ENCODE peak calls at places on chromosomes 3 and 15, in six cellular contexts. Y is K562, H is A549, R is GM12878, M is endothelial cell of umbilical vein, B is HepG2. Q is an unnamed sample.

GRCh38 chr3:25405335-25405734 is 22.7 kb upstream of the RARB start:
- DNase-seq in R (no peak), H (no peak), Y (no peak), M (no peak), B (no peak), Q (no peak)

GRCh38 chr3:193788189-193788946 is 195.4 kb downstream of the OPA1 start:
- DNase-seq in R (peak), Y (peak), H (peak), B (peak), M (peak), Q (peak)

GRCh38 chr15:78112551-78112950 is 18.7 kb downstream of the CIB2 start:
- DNase-seq in H (no peak), R (no peak), B (no peak), M (no peak), Y (no peak), Q (no peak)

GRCh38 chr3:94159062-94159726 is 96.3 kb downstream of the NSUN3 start:
- DNase-seq in R (no peak), H (peak), Y (no peak), B (peak), M (no peak), Q (peak)

GRCh38 chr3:178443634-178444033 is 92.6 kb upstream of the KCNMB2 start:
- DNase-seq in H (no peak), Y (no peak), M (peak), R (no peak), B (no peak), Q (no peak)

GRCh38 chr15:77457619-77458265 is 37.1 kb downstream of the HMG20A start:
- DNase-seq in M (peak), R (no peak), B (no peak), H (no peak), Y (no peak), Q (no peak)

GRCh38 chr3:171321241-171321640 is 139.0 kb downstream of the TNIK start:
- DNase-seq in R (no peak), Y (no peak), M (no peak), B (no peak), H (no peak), Q (no peak)

GRCh38 chr3:52005571-52005986 is 9.9 kb upstream of the RPL29 start:
- DNase-seq in Y (peak), H (no peak), M (peak), B (no peak), R (no peak), Q (no peak)

GRCh38 chr15:74179101-74179841 is 5.8 kb downstream of the ISLR start:
- DNase-seq in Y (no peak), B (no peak), H (no peak), M (peak), R (no peak), Q (peak)

GRCh38 chr3:188664795-188665194 is 507.0 kb upstream of the TPRG1 start:
- DNase-seq in B (peak), H (no peak), M (peak), Y (peak), R (no peak), Q (peak)

GRCh38 chr3:72343078-72343477 is 505.2 kb downstream of the SHQ1 start:
- DNase-seq in R (no peak), Y (no peak), B (no peak), M (peak), H (no peak), Q (peak)

GRCh38 chr3:72212396-72212795 is 427.4 kb upstream of the PROK2 start:
- DNase-seq in H (no peak), R (no peak), M (no peak), B (no peak), Y (no peak), Q (no peak)

GRCh38 chr3:9994086-9994844 is 7.6 kb upstream of the EMC3 start:
- DNase-seq in M (no peak), B (no peak), R (no peak), H (no peak), Y (no peak), Q (no peak)

GRCh38 chr15:59555696-59556095 is 55.9 kb upstream of the GCNT3 start:
- DNase-seq in R (no peak), H (no peak), Y (no peak), M (no peak), B (no peak), Q (no peak)
- TF ChIP-seq MYC in R (no peak), H (no peak), Y (no peak), M (no peak), B (no peak), Q (no peak)

DNA sequence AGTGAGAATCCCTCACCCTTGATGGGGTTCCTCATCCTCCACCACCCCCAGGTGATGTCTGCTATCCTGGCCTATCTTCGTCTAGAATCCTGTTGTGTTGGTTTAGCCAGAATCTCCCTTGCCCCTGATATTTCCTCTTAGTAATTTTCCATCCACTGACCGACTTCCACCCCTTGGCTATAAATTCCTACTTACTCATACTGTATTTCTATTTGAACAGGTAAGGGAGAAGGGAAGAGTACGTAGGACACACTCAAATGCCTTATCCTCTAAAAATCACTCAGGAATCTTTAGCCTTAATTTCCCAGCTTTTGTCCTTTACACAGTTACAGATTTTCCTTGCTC is 678 bp upstream of the TFG start:
- DNase-seq in R (no peak), H (no peak), M (peak), Y (no peak), B (peak), Q (no peak)
- TF ChIP-seq MYC in R (no peak), H (no peak), M (no peak), Y (no peak), B (no peak), Q (no peak)

GRCh38 chr3:136250226-136250861 is at the start of gene PCCB:
- DNase-seq in M (peak), Y (peak), R (peak), H (peak), B (peak), Q (peak)

GRCh38 chr3:136249091-136249490 is 1.0 kb upstream of the PCCB start:
- DNase-seq in Y (no peak), H (no peak), R (no peak), M (no peak), B (peak), Q (no peak)

GRCh38 chr3:136251511-136251910 is 1.4 kb downstream of the PCCB start:
- DNase-seq in Y (peak), R (no peak), B (no peak), M (no peak), H (no peak), Q (peak)

GRCh38 chr3:136250862-136251460 is 821 bp downstream of the PCCB start:
- DNase-seq in M (peak), B (peak), H (no peak), R (peak), Y (peak), Q (peak)

GRCh38 chr3:136249593-136250225 is 431 bp upstream of the PCCB start:
- DNase-seq in B (no peak), H (no peak), Y (no peak), R (no peak), M (no peak), Q (peak)
- TF ChIP-seq MYC in B (no peak), H (no peak), Y (no peak), R (no peak), M (no peak), Q (no peak)

DNA sequence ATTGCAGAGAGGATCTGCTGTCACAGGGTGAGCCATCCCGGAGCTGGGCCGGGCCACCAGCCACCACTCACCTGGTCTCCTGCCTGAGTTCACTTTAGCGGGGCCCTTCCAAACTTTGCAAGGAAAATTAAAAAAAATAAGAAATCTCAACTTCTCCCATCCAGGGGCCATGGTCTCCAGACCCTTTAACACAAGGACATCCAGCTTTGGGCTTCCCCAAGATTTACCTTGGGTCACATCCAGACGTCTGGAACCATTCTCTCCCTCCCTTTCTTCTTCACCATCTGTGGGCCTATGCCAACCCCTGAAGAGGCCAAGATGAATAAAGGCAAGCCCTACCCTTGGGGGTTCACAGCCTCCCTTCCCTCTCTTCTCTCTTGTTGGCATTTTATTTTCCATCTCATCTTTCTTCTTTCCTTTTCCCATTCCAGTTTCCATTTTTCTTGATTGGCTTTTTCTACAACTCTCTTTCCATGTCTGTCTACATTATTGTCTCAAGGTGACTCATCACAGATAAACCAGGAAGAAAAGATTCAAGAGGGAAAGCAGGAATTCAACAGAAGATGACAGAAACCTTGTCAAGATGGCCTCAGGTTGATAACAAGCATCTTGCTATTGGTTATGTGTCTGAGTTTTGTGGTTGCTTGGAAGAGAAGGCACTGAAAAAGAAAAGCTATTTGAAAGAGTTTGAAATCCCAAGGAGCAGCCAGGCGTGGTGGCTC is 49.5 kb downstream of the ITGA11 start:
- DNase-seq in M (no peak), R (no peak), B (no peak), H (no peak), Y (no peak), Q (no peak)
- TF ChIP-seq MYC in M (no peak), R (no peak), B (no peak), H (no peak), Y (no peak), Q (no peak)

DNA sequence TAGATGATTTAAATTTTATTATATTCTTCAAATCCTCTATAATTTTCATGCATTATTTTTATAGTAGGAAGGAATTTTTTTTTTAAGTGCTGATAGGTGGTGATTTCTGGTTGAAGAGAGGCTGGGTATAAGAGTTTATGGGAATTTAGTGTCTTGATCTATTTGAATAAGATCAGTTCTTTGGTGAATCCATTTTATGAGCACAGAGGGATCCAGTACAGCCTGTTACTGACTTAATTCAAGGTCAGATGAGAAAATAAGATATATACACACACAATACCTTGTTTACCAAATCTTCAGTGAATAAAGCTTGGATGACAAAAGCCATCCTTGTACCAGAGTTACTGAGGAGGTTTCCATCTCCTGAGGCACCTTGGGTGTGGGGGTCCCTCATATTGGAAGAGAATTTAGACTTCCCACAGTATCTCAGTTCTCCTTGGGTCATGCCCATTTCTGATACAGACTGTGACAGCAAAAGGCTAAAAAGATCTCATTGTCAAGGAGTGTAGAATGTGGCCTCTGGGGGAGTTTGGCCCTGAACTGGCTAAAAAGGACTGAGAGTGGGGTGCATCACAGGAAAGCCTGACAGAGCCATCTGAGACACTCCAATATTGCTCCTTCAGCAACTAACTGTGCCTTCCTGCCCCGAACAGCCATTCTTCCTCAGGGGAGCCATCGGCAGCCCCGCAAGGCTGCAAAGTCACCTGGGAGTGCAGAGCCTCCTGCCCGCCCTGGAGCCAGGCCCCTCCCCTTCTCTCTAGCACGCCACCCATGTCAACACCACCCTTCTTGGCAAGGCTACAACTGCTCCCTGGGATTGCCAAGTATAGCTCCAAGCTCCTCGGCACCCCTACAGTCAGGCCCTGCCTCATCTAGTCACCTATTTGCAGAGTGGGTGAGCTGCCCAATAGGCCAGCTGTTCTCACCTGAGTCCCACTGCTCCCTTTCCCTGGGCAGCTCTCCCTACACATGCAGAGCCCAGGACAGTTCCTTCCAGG is 43.1 kb upstream of the HACD2 start:
- DNase-seq in H (no peak), M (no peak), B (no peak), Y (no peak), R (no peak), Q (no peak)
- TF ChIP-seq MYC in H (no peak), M (no peak), B (no peak), Y (no peak), R (no peak), Q (no peak)

GRCh38 chr15:52569244-52569585 is 385 bp upstream of the ARPP19 start:
- DNase-seq in Y (no peak), B (no peak), H (no peak), M (no peak), R (no peak), Q (no peak)
- TF ChIP-seq MYC in Y (no peak), B (no peak), H (no peak), M (no peak), R (no peak), Q (no peak)

GRCh38 chr15:94119923-94120775 is 111.2 kb upstream of the MCTP2 start:
- DNase-seq in R (peak), M (peak), Y (peak), H (peak), B (peak), Q (peak)

GRCh38 chr15:94119215-94119815 is 112.0 kb upstream of the MCTP2 start:
- DNase-seq in B (no peak), Y (no peak), H (no peak), R (no peak), M (no peak), Q (no peak)

GRCh38 chr15:94125698-94126097 is 105.7 kb upstream of the MCTP2 start:
- DNase-seq in R (no peak), M (no peak), H (no peak), Y (no peak), B (no peak), Q (no peak)

GRCh38 chr15:94126999-94127398 is 104.4 kb upstream of the MCTP2 start:
- DNase-seq in B (no peak), M (no peak), H (no peak), R (no peak), Y (no peak), Q (no peak)

DNA sequence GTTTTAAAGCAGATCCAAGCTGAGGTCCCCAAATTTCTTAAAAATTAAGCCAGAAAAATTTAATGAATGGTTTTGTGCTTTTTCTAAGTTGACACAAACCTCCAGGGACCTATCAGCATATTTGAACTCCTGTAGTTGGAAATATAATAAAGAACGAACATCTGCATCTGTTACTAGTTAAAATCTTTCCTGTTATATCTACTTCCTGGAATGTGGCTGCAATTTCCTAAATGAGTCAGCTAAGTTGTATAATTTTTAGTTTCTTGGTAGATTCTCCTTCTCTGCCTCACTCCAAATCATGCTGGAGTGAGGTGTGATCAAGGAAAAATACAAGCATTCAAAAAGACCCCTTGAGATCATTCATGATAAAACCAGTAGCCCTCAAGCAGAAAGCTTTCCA is 106.2 kb upstream of the MCTP2 start:
- DNase-seq in M (no peak), B (no peak), R (no peak), Y (no peak), H (no peak), Q (no peak)
- TF ChIP-seq MYC in M (no peak), B (no peak), R (no peak), Y (no peak), H (no peak), Q (no peak)

DNA sequence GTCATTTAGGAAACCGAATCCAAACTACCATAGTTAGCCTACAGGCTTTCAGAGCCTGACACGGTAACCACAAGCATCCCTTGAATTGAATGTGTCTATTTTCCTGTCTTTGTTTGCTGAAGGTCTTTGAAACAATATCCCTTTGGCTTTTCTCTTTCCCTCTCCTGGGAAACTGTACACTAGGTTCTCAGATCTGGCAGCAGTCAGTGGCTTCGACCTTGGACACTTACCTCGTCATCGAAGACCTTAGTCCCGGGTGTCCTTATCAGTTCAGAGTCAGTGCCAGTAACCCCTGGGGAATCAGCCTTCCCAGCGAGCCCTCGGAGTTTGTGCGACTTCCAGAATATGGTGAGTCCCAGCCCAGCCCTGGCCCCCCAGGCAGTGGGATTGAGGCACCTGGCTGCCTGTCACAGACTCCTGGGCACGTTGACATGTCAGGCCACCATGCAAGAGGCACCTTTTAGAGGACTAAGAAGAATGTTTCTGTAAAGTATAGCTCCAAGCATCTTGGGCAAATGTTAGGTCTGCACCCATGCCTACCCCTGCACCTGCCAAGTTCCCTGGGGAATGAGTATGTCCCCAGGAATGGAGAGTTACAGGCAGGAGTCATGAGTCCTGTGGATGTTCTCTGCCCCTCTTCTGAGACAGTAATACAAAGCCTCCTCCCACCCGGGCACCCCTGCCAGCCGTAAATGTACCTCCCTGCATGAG is 30.4 kb upstream of the UMPS start:
- DNase-seq in M (no peak), R (no peak), H (no peak), Y (no peak), B (peak), Q (no peak)
- TF ChIP-seq MYC in M (no peak), R (no peak), H (no peak), Y (no peak), B (no peak), Q (no peak)

GRCh38 chr3:186996356-186996755 is 66.0 kb downstream of the ST6GAL1 start:
- DNase-seq in Y (no peak), B (no peak), R (no peak), M (no peak), H (no peak), Q (no peak)

GRCh38 chr3:186997061-186998054 is 67.0 kb downstream of the ST6GAL1 start:
- DNase-seq in H (no peak), R (no peak), M (no peak), Y (peak), B (no peak), Q (no peak)

GRCh38 chr3:187000711-187001151 is 70.4 kb downstream of the ST6GAL1 start:
- DNase-seq in H (no peak), B (no peak), R (peak), Y (no peak), M (no peak), Q (peak)

GRCh38 chr3:187002915-187003314 is 72.6 kb downstream of the ST6GAL1 start:
- DNase-seq in R (no peak), B (no peak), H (no peak), Y (no peak), M (no peak), Q (no peak)

DNA sequence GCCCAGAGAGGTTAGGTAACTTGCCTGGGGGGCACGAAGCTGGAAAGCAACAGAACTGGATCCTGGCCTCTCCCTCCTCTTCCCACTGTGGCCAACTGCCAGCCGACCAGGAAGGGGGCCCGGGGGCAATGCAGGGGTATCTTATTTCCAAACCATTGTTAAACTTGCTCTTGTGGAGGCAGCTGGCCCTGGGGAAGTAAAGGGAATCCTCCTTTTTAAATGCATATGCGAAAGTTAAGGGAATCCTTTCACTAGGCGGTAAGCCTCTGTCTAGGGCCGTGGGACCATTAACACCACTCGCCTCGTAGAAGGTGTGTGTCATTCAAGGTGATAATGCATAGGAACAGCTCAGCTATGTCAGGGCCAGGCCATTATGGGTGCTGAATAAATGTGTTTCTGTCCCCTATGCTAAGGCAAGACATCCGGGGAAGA is 68.6 kb downstream of the ST6GAL1 start:
- DNase-seq in R (no peak), Y (no peak), H (no peak), B (no peak), M (no peak), Q (no peak)
- TF ChIP-seq MYC in R (no peak), Y (no peak), H (no peak), B (no peak), M (no peak), Q (no peak)

DNA sequence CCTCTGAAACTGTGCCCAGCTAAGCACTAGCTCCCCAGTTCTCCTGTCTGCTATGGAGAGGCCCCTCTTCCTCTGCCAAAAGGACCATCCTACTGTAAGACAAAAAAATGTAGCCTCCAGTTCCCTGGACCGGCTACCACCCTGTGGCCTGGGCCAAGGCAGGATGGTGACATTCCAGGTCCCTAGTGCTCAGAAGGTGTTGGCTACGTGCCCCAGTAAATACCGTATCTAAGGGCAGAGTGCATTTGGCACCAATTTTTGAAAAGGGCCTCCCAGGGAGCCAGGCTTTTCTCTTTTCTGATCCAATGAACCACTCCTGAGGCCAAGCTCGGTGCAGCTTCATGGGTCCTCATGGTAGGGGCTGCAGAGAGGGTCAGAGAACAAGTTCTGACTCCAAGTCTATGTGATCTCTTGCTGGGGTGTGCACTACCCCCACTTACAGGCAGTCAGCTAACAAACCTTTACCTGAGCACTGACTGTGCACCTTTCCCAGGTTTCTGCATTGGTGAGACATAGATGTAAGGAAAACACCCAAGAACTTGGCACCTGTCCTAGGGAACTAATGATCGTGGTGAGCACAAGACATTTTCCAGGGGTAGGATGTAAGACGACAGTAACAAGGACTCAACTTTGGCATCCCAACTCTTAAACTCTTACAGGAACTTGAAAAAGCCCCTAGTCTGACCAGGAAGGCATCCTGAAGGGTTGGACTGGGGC is 32.6 kb downstream of the TLE3 start:
- DNase-seq in R (no peak), B (no peak), H (no peak), Y (no peak), M (no peak), Q (no peak)
- TF ChIP-seq MYC in R (no peak), B (no peak), H (no peak), Y (no peak), M (no peak), Q (no peak)